ENCODE peak calls at places on chromosome 5, in eight cellular contexts. A is HTR-8/SVneo; Y is BJ; P is posterior vena cava; N is tibial artery; T is brain microvascular endothelial cell; M is activated CD4-positive, alpha-beta T cell treated with anti-CD3 and anti-CD28 coated beads, Interleukin-2, amount 10 ng/mL, durations not matched to agents 7 days and 5 days; J is T-helper 9 cell. G is an unnamed sample.

GRCh38 chr5:31825775-31826068 is 186.8 kb downstream of the PDZD2 start:
- DNase-seq in T (no peak), N (no peak), P (no peak), J (no peak), M (no peak), Y (no peak), A (no peak), G (no peak)

GRCh38 chr5:137621861-137622823 is 113.7 kb downstream of the KLHL3 start:
- DNase-seq in M (no peak), T (peak), P (peak), A (peak), J (no peak), Y (peak), N (peak), G (no peak)

GRCh38 chr5:140292212-140293040 is 10.5 kb downstream of the PFDN1 start:
- DNase-seq in J (no peak), M (no peak), T (no peak), N (no peak), A (no peak), Y (no peak), P (no peak), G (no peak)

GRCh38 chr5:43041131-43041668 is 1.1 kb upstream of the ANXA2R start:
- DNase-seq in J (no peak), A (no peak), Y (no peak), N (no peak), T (no peak), M (peak), P (peak), G (peak)

GRCh38 chr5:172778223-172778814 is 7.3 kb upstream of the DUSP1 start:
- DNase-seq in J (no peak), P (no peak), A (no peak), M (no peak), T (peak), Y (no peak), N (peak), G (no peak)

GRCh38 chr5:67263656-67264055 is 67.1 kb upstream of the CD180 start:
- DNase-seq in M (no peak), A (no peak), T (no peak), J (no peak), N (no peak), P (no peak), Y (no peak), G (no peak)

GRCh38 chr5:154430466-154430865 is 15.3 kb upstream of the SAP30L start:
- DNase-seq in N (no peak), Y (no peak), P (no peak), A (no peak), T (no peak), M (no peak), J (no peak), G (no peak)

GRCh38 chr5:12805165-12805698 is 901.0 kb upstream of the CTNND2 start:
- DNase-seq in Y (no peak), J (no peak), M (no peak), P (peak), N (no peak), A (no peak), T (no peak), G (no peak)

GRCh38 chr5:71861682-71862457 is 142.8 kb downstream of the CARTPT start:
- DNase-seq in Y (no peak), J (no peak), A (no peak), M (no peak), N (no peak), P (no peak), T (no peak), G (no peak)

GRCh38 chr5:124954784-124955183 is 208.3 kb upstream of the ZNF608 start:
- DNase-seq in J (no peak), P (no peak), T (no peak), M (no peak), N (no peak), A (no peak), Y (no peak), G (no peak)

GRCh38 chr5:9468070-9468388 is 77.8 kb downstream of the SEMA5A start:
- DNase-seq in Y (peak), M (no peak), N (no peak), T (peak), P (no peak), A (peak), J (no peak), G (no peak)

GRCh38 chr5:75052461-75053285 is at the start of gene GCNT4:
- DNase-seq in N (peak), J (peak), P (peak), M (peak), A (peak), T (no peak), Y (no peak), G (peak)

GRCh38 chr5:67234671-67235176 is 38.1 kb upstream of the CD180 start:
- DNase-seq in J (no peak), Y (no peak), A (no peak), N (no peak), P (no peak), M (no peak), T (peak), G (no peak)

GRCh38 chr5:58025825-58026224 is 434.1 kb downstream of the PLK2 start:
- DNase-seq in P (no peak), N (no peak), Y (no peak), M (no peak), T (no peak), A (no peak), J (no peak), G (no peak)

GRCh38 chr5:87109749-87110148 is 157.9 kb upstream of the RASA1 start:
- DNase-seq in P (no peak), N (no peak), J (no peak), T (no peak), Y (no peak), M (no peak), A (no peak), G (no peak)

GRCh38 chr5:159050408-159051091 is 49.2 kb downstream of the EBF1 start:
- DNase-seq in N (no peak), A (no peak), M (no peak), P (no peak), T (peak), J (no peak), Y (no peak), G (no peak)

GRCh38 chr5:643811-644271 is 31.7 kb downstream of the CEP72 start:
- DNase-seq in N (no peak), J (no peak), T (no peak), Y (no peak), P (peak), M (no peak), A (no peak), G (no peak)

GRCh38 chr5:148820778-148821395 is 5.5 kb upstream of the ADRB2 start:
- DNase-seq in M (peak), Y (no peak), A (no peak), T (no peak), J (peak), N (no peak), P (no peak), G (no peak)

GRCh38 chr5:14016549-14016948 is 72.1 kb upstream of the DNAH5 start:
- DNase-seq in M (no peak), N (no peak), T (no peak), A (no peak), P (no peak), Y (no peak), J (no peak), G (no peak)

GRCh38 chr5:98962587-98962986 is 33.8 kb upstream of the CHD1 start:
- DNase-seq in Y (no peak), M (no peak), T (no peak), J (no peak), N (no peak), P (no peak), A (no peak), G (no peak)

GRCh38 chr5:104635216-104635615 is 1072.6 kb upstream of the NUDT12 start:
- DNase-seq in N (no peak), M (no peak), A (no peak), Y (no peak), J (no peak), T (peak), P (no peak), G (no peak)

GRCh38 chr5:107215581-107215980 is 455.2 kb downstream of the EFNA5 start:
- DNase-seq in Y (no peak), M (no peak), N (no peak), T (no peak), P (no peak), J (no peak), A (no peak), G (no peak)

GRCh38 chr5:96427823-96428222 is 5.2 kb downstream of the PCSK1 start:
- DNase-seq in M (no peak), T (peak), J (no peak), Y (no peak), N (no peak), A (peak), P (no peak), G (no peak)

G was measured in effector memory CD8-positive, alpha-beta T cell.